ENCODE peak calls at places on chromosomes 5 and 9, in six cellular contexts. O is cardiac fibroblast, V is A549, F is Peyer's patch, L is WTC11, D is pancreas. Y is an unnamed sample.

GRCh38 chr5:75534734-75535133 is 23.0 kb downstream of the POLK start:
- DNase-seq in O (no peak), V (no peak), F (no peak), L (no peak), D (no peak), Y (no peak)

GRCh38 chr9:18350036-18350435 is 123.9 kb upstream of the ADAMTSL1 start:
- DNase-seq in O (no peak), V (no peak), F (no peak), L (no peak), D (no peak), Y (no peak)

GRCh38 chr5:34656001-34656699 is at the start of gene RAI14:
- DNase-seq in O (peak; percentile 94), V (peak; percentile 89), F (no peak), L (peak; percentile 84), D (peak; percentile 93), Y (peak; percentile 61)

GRCh38 chr5:174187001-174187400 is 141.5 kb downstream of the NSG2 start:
- DNase-seq in O (no peak), V (no peak), F (no peak), L (no peak), D (no peak), Y (no peak)

GRCh38 chr5:132270706-132271105 is 13.2 kb downstream of the PDLIM4 start:
- DNase-seq in O (no peak), V (no peak), F (no peak), L (no peak), D (no peak), Y (no peak)

GRCh38 chr5:145925803-145926202 is 10.6 kb upstream of the SH3RF2 start:
- DNase-seq in O (peak; percentile 64), V (no peak), F (no peak), L (no peak), D (no peak), Y (no peak)

GRCh38 chr5:54659651-54660050 is 142.1 kb downstream of the SNX18 start:
- DNase-seq in O (peak; percentile 21), V (no peak), F (no peak), L (no peak), D (no peak), Y (no peak)

GRCh38 chr9:130995399-130995941 is 13.5 kb upstream of the LAMC3 start:
- DNase-seq in O (peak; percentile 67), V (peak; percentile 49), F (no peak), L (no peak), D (no peak), Y (no peak)

GRCh38 chr5:149372041-149372805 is 6.9 kb downstream of the IL17B start:
- DNase-seq in O (no peak), V (no peak), F (no peak), L (no peak), D (no peak), Y (no peak)

GRCh38 chr5:67792891-67793290 is 422.7 kb upstream of the PIK3R1 start:
- DNase-seq in O (peak; percentile 12), V (no peak), F (no peak), L (no peak), D (no peak), Y (no peak)

GRCh38 chr9:3444016-3444415 is 81.8 kb downstream of the RFX3 start:
- DNase-seq in O (no peak), V (no peak), F (no peak), L (no peak), D (no peak), Y (no peak)

GRCh38 chr5:160092519-160092918 is 26.7 kb downstream of the PWWP2A start:
- DNase-seq in O (no peak), V (no peak), F (no peak), L (no peak), D (no peak), Y (no peak)

GRCh38 chr5:58037899-58038298 is 422.0 kb downstream of the PLK2 start:
- DNase-seq in O (no peak), V (no peak), F (no peak), L (no peak), D (no peak), Y (no peak)

GRCh38 chr5:137635521-137635921 is 100.4 kb downstream of the KLHL3 start:
- DNase-seq in O (peak; percentile 21), V (no peak), F (no peak), L (no peak), D (no peak), Y (no peak)

GRCh38 chr5:103674321-103674720 is 111.7 kb upstream of the NUDT12 start:
- DNase-seq in O (peak; percentile 5), V (no peak), F (no peak), L (no peak), D (no peak), Y (no peak)

GRCh38 chr5:108451269-108451668 is 69.4 kb upstream of the FBXL17 start:
- DNase-seq in O (no peak), V (no peak), F (no peak), L (no peak), D (no peak), Y (no peak)

GRCh38 chr9:110650261-110650660 is 18.3 kb upstream of the MUSK start:
- DNase-seq in O (peak; percentile 34), V (no peak), F (no peak), L (no peak), D (no peak), Y (no peak)

GRCh38 chr9:93112116-93112863 is 16.3 kb downstream of the CARD19 start:
- DNase-seq in O (no peak), V (no peak), F (no peak), L (no peak), D (peak; percentile 43), Y (no peak)

GRCh38 chr5:96864922-96865545 is 11.3 kb upstream of the ERAP2 start:
- DNase-seq in O (no peak), V (no peak), F (no peak), L (no peak), D (no peak), Y (no peak)
- TF ChIP-seq CTCF in O (no peak), V (no peak), F (no peak), L (no peak), D (no peak), Y (no peak)

DNA sequence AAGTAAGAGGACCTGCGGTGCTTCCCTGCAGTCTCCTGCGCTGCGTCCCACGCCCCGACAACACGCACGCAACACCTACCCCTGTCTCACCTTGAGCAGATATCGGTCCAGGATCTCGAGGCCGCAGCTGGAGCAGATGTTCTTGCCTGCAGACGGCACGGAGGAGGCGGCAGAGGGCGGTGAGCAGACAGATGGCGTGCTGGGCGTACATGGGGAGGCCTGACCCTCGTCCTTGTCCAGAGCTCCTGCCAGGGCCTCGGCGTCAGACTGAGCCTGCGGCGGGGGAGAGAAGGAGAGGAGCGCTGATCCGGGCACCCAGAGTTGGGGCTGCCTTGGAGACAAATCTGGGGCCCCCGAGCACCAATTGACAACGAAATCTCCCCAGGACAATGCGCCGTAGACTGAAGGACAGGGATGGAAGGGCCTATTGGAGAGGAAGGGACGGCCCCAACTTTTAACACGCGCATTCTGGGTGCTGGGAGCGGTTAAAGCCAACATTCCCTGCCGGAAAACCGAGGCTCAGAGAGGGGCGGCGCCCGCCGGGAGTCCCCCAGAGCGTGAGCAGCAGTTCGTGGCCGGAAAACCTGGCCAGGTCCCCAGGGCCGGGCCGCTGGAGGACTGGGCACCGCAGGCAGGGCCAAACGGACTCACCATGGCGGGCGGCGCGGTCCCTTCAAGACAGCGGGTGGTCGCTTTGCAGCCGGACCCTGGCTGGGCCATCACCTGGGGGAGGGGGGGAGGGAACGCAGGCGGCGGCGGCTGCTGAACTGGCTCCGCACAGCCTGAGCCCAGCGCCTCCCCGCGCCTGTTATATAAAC is 1.8 kb downstream of the LHX6 start:
- DNase-seq in O (no peak), V (no peak), F (no peak), L (peak; percentile 57), D (no peak), Y (no peak)
- TF ChIP-seq CTCF in O (no peak), V (no peak), F (no peak), L (no peak), D (no peak), Y (no peak)

GRCh38 chr9:68678430-68678829 is 26.6 kb upstream of the PIP5K1B start:
- DNase-seq in O (no peak), V (no peak), F (no peak), L (peak; percentile 32), D (no peak), Y (no peak)
- TF ChIP-seq CTCF in O (no peak), V (no peak), F (peak; percentile 4), L (no peak), D (no peak), Y (no peak)

GRCh38 chr9:98117984-98118639 is 910 bp downstream of the TRIM14 start:
- DNase-seq in O (peak; percentile 34), V (peak; percentile 65), F (peak; percentile 62), L (no peak), D (no peak), Y (no peak)
- TF ChIP-seq CTCF in O (no peak), V (peak; percentile 18), F (peak; percentile 31), L (no peak), D (no peak), Y (no peak)

GRCh38 chr5:32916648-32917047 is 205.5 kb downstream of the NPR3 start:
- DNase-seq in O (peak; percentile 18), V (peak; percentile 13), F (no peak), L (peak; percentile 52), D (no peak), Y (no peak)
- TF ChIP-seq CTCF in O (peak; percentile 67), V (peak; percentile 76), F (no peak), L (no peak), D (no peak), Y (peak; percentile 30)

DNA sequence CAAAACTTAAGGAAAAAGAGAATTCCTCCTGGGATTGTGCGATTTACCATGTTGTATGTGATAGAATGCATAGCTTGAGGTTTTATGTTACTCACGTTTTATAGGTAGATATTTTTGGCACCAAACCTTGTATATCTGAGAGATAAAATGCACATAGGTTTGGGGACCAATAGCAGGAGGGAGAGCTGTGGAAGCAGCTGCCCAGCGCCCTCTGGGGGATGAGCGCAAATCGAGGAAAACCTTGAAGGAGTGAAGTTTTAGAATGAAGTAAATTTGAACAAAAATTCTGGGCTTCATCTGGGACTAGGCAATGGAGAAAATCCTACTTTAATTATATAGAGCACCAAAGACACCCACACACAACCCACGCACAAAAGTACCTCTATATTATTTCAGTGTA is 197.0 kb downstream of the ADCY2 start:
- DNase-seq in O (no peak), V (no peak), F (no peak), L (peak; percentile 48), D (peak; percentile 59), Y (no peak)
- TF ChIP-seq CTCF in O (no peak), V (peak; percentile 27), F (peak; percentile 7), L (peak; percentile 20), D (no peak), Y (peak; percentile 32)

GRCh38 chr5:7464182-7464581 is 68.2 kb downstream of the ADCY2 start:
- DNase-seq in O (no peak), V (no peak), F (no peak), L (no peak), D (no peak), Y (no peak)
- TF ChIP-seq CTCF in O (no peak), V (no peak), F (no peak), L (no peak), D (no peak), Y (no peak)

GRCh38 chr9:136144450-136144849 is 25.8 kb upstream of the TMEM250 start:
- DNase-seq in O (no peak), V (no peak), F (no peak), L (peak; percentile 8), D (no peak), Y (no peak)

GRCh38 chr9:136142859-136143214 is 24.2 kb upstream of the TMEM250 start:
- DNase-seq in O (no peak), V (no peak), F (no peak), L (no peak), D (no peak), Y (no peak)

GRCh38 chr9:136142416-136142800 is 23.7 kb upstream of the TMEM250 start:
- DNase-seq in O (no peak), V (no peak), F (no peak), L (peak; percentile 38), D (no peak), Y (no peak)

GRCh38 chr9:136141716-136142415 is 23.2 kb upstream of the TMEM250 start:
- DNase-seq in O (no peak), V (no peak), F (no peak), L (peak; percentile 15), D (peak; percentile 55), Y (no peak)

GRCh38 chr9:136143215-136144001 is 24.7 kb upstream of the TMEM250 start:
- DNase-seq in O (peak; percentile 33), V (no peak), F (no peak), L (peak; percentile 80), D (peak; percentile 58), Y (no peak)
- TF ChIP-seq CTCF in O (peak; percentile 46), V (peak; percentile 45), F (no peak), L (peak; percentile 31), D (no peak), Y (no peak)